ENCODE peak calls at places on chromosomes 5 and 9, in nine cellular contexts. Z, Y, T, O, U, R, L, K and H are unnamed samples.

GRCh38 chr5:59587489-59588337 is 305.8 kb downstream of the PDE4D start:
- DNase-seq in Z (no peak), Y (no peak), T (peak), O (peak), U (peak), R (peak), L (peak), K (peak), H (peak)

GRCh38 chr9:34510506-34511159 is 12.2 kb downstream of the ENHO start:
- DNase-seq in Z (no peak), Y (no peak), T (no peak), O (no peak), U (no peak), R (no peak), L (no peak), K (no peak), H (no peak)

GRCh38 chr5:21810737-21811316 is 1042.3 kb downstream of the CDH12 start:
- DNase-seq in Z (no peak), Y (peak), T (peak), O (no peak), U (no peak), R (peak), L (no peak), K (no peak), H (no peak)

GRCh38 chr9:86408121-86408520 is 53.9 kb upstream of the TUT7 start:
- DNase-seq in Z (no peak), Y (no peak), T (peak), O (no peak), U (no peak), R (no peak), L (no peak), K (no peak), H (no peak)

GRCh38 chr5:41736641-41737040 is 133.6 kb downstream of the OXCT1 start:
- DNase-seq in Z (no peak), Y (no peak), T (peak), O (no peak), U (no peak), R (no peak), L (no peak), K (no peak), H (no peak)

GRCh38 chr5:117405197-117405596 is 830.6 kb upstream of the SEMA6A start:
- DNase-seq in Z (no peak), Y (no peak), T (no peak), O (no peak), U (no peak), R (no peak), L (no peak), K (no peak), H (no peak)

GRCh38 chr5:52989781-52990530 is 804 bp downstream of the ITGA2 start:
- DNase-seq in Z (peak), Y (peak), T (peak), O (peak), U (peak), R (no peak), L (peak), K (peak), H (peak)

GRCh38 chr5:35668320-35668719 is 50.7 kb downstream of the SPEF2 start:
- DNase-seq in Z (no peak), Y (no peak), T (no peak), O (no peak), U (no peak), R (no peak), L (no peak), K (no peak), H (no peak)

GRCh38 chr5:28542968-28543367 is 1504.6 kb upstream of the CDH9 start:
- DNase-seq in Z (no peak), Y (peak), T (peak), O (no peak), U (no peak), R (peak), L (no peak), K (no peak), H (no peak)

GRCh38 chr5:176559683-176560082 is 10.5 kb downstream of the CDHR2 start:
- DNase-seq in Z (no peak), Y (no peak), T (no peak), O (no peak), U (no peak), R (no peak), L (no peak), K (no peak), H (no peak)

GRCh38 chr9:122389799-122390481 is 19.1 kb downstream of the PTGS1 start:
- DNase-seq in Z (no peak), Y (no peak), T (no peak), O (no peak), U (no peak), R (peak), L (no peak), K (no peak), H (no peak)

GRCh38 chr5:2158109-2158508 is 275.4 kb upstream of the IRX4 start:
- DNase-seq in Z (no peak), Y (peak), T (no peak), O (no peak), U (no peak), R (no peak), L (no peak), K (no peak), H (no peak)

GRCh38 chr9:20353931-20354652 is 268.2 kb downstream of the MLLT3 start:
- DNase-seq in Z (no peak), Y (no peak), T (peak), O (no peak), U (no peak), R (no peak), L (no peak), K (no peak), H (peak)

GRCh38 chr9:95753762-95754465 is 121.6 kb upstream of the ERCC6L2 start:
- DNase-seq in Z (no peak), Y (no peak), T (no peak), O (no peak), U (peak), R (no peak), L (no peak), K (no peak), H (no peak)

GRCh38 chr5:10111575-10111974 is 138.1 kb downstream of the ATPSCKMT start:
- DNase-seq in Z (no peak), Y (peak), T (peak), O (peak), U (no peak), R (peak), L (no peak), K (no peak), H (peak)

GRCh38 chr5:34625246-34625645 is 30.9 kb upstream of the RAI14 start:
- DNase-seq in Z (no peak), Y (no peak), T (no peak), O (no peak), U (no peak), R (no peak), L (no peak), K (no peak), H (no peak)

GRCh38 chr9:100436566-100436965 is 9.6 kb downstream of the MSANTD3 start:
- DNase-seq in Z (no peak), Y (no peak), T (no peak), O (no peak), U (no peak), R (no peak), L (no peak), K (no peak), H (no peak)

GRCh38 chr5:65334077-65334476 is 147.6 kb downstream of the ADAMTS6 start:
- DNase-seq in Z (no peak), Y (peak), T (no peak), O (no peak), U (no peak), R (peak), L (no peak), K (no peak), H (peak)

GRCh38 chr5:55538621-55539020 is 3.9 kb upstream of the PLPP1 start:
- DNase-seq in Z (no peak), Y (no peak), T (peak), O (no peak), U (no peak), R (no peak), L (no peak), K (no peak), H (no peak)

GRCh38 chr9:128192601-128193371 is 1.4 kb upstream of the CIZ1 start:
- DNase-seq in Z (no peak), Y (peak), T (no peak), O (peak), U (peak), R (peak), L (peak), K (peak), H (peak)

GRCh38 chr5:154654484-154655375 is 100.4 kb upstream of the LARP1 start:
- DNase-seq in Z (no peak), Y (no peak), T (no peak), O (no peak), U (no peak), R (no peak), L (no peak), K (no peak), H (no peak)

GRCh38 chr5:166430491-166431319 is 1860.7 kb upstream of the WWC1 start:
- DNase-seq in Z (no peak), Y (no peak), T (no peak), O (no peak), U (no peak), R (no peak), L (no peak), K (no peak), H (no peak)

GRCh38 chr5:123209163-123210013 is 120.3 kb downstream of the PRDM6 start:
- DNase-seq in Z (no peak), Y (peak), T (peak), O (peak), U (no peak), R (no peak), L (no peak), K (no peak), H (no peak)

GRCh38 chr5:83554133-83554532 is 82.6 kb downstream of the VCAN start:
- DNase-seq in Z (no peak), Y (no peak), T (no peak), O (no peak), U (no peak), R (no peak), L (no peak), K (no peak), H (no peak)

GRCh38 chr5:89445106-89445745 is 562.2 kb upstream of the MEF2C start:
- DNase-seq in Z (no peak), Y (no peak), T (no peak), O (no peak), U (no peak), R (no peak), L (peak), K (no peak), H (no peak)

GRCh38 chr5:44862808-44863207 is 54.1 kb downstream of the MRPS30 start:
- DNase-seq in Z (no peak), Y (peak), T (peak), O (no peak), U (no peak), R (no peak), L (no peak), K (no peak), H (no peak)

GRCh38 chr5:172293745-172294342 is 10.3 kb upstream of the UBTD2 start:
- DNase-seq in Z (no peak), Y (no peak), T (no peak), O (no peak), U (no peak), R (no peak), L (no peak), K (no peak), H (no peak)

GRCh38 chr5:1443991-1444360 is 1.3 kb downstream of the SLC6A3 start:
- DNase-seq in Z (peak), Y (no peak), T (no peak), O (no peak), U (no peak), R (no peak), L (peak), K (no peak), H (no peak)

GRCh38 chr5:5270958-5271605 is 131.0 kb downstream of the ADAMTS16 start:
- DNase-seq in Z (no peak), Y (peak), T (no peak), O (peak), U (peak), R (peak), L (peak), K (no peak), H (peak)

GRCh38 chr5:149735066-149735465 is 5.0 kb downstream of the PPARGC1B start:
- DNase-seq in Z (no peak), Y (peak), T (no peak), O (no peak), U (no peak), R (no peak), L (no peak), K (no peak), H (peak)

GRCh38 chr9:21936161-21936560 is 58.0 kb downstream of the CDKN2A start:
- DNase-seq in Z (no peak), Y (no peak), T (peak), O (no peak), U (no peak), R (no peak), L (no peak), K (no peak), H (no peak)

GRCh38 chr9:129910628-129911567 is 75.6 kb downstream of the USP20 start:
- DNase-seq in Z (no peak), Y (peak), T (peak), O (peak), U (no peak), R (no peak), L (no peak), K (no peak), H (no peak)

GRCh38 chr5:178940569-178941360 is at the start of gene ZNF454:
- DNase-seq in Z (no peak), Y (no peak), T (peak), O (peak), U (peak), R (peak), L (peak), K (no peak), H (peak)

GRCh38 chr5:181203842-181204560 is 995 bp downstream of the TRIM7 start:
- DNase-seq in Z (no peak), Y (peak), T (peak), O (no peak), U (no peak), R (no peak), L (no peak), K (no peak), H (no peak)

GRCh38 chr5:77230727-77231469 is 20.4 kb downstream of the PDE8B start:
- DNase-seq in Z (no peak), Y (no peak), T (no peak), O (no peak), U (no peak), R (no peak), L (no peak), K (no peak), H (no peak)